ENCODE peak calls at places on chromosomes 13 and 19, in six cellular contexts. K is PC-3, C is fibroblast of lung, H is heart right ventricle, R is cardiac muscle cell, S is astrocyte. A is an unnamed sample. For H3K9me3 and H3K36me3, the result is how much of the 10 kb centered on the place peaks cover.

GRCh38 chr19:39193785-39194184 is 3.0 kb upstream of the NCCRP1 start:
- DNase-seq in K (no peak), C (no peak), H (no peak), R (peak), S (no peak), A (peak)

GRCh38 chr19:8307400-8307964 is 676 bp downstream of the CD320 start:
- DNase-seq in K (peak), C (no peak), H (no peak), R (no peak), S (no peak), A (no peak)

GRCh38 chr13:101523732-101524131 is 71.3 kb downstream of the ITGBL1 start:
- DNase-seq in K (peak), C (peak), H (peak), R (peak), S (peak), A (peak)

GRCh38 chr13:51579676-51580075 is 4.6 kb upstream of the WDFY2 start:
- DNase-seq in K (no peak), C (no peak), H (no peak), R (no peak), S (no peak), A (no peak)

GRCh38 chr13:35592457-35592856 is 116.0 kb upstream of the MAB21L1 start:
- DNase-seq in K (no peak), C (no peak), H (no peak), R (no peak), S (no peak), A (no peak)

GRCh38 chr13:33764716-33765115 is 53.2 kb upstream of the RFC3 start:
- DNase-seq in K (peak), C (no peak), H (no peak), R (no peak), S (no peak), A (no peak)

GRCh38 chr13:67075239-67075638 is 154.9 kb downstream of the PCDH9 start:
- DNase-seq in K (peak), C (peak), H (no peak), R (peak), S (no peak), A (no peak)

GRCh38 chr13:99722931-99723330 is 221.7 kb downstream of the TM9SF2 start:
- DNase-seq in K (no peak), C (no peak), H (no peak), R (no peak), S (no peak), A (no peak)

GRCh38 chr13:112713517-112714253 is 23.8 kb downstream of the ATP11A start:
- DNase-seq in K (no peak), C (no peak), H (no peak), R (peak), S (no peak), A (no peak)

GRCh38 chr19:2083174-2083854 is 12.8 kb downstream of the MOB3A start:
- DNase-seq in K (no peak), C (no peak), H (peak), R (no peak), S (no peak), A (no peak)

GRCh38 chr13:73306688-73307087 is 247.9 kb downstream of the KLF5 start:
- DNase-seq in K (no peak), C (no peak), H (no peak), R (no peak), S (no peak), A (no peak)

GRCh38 chr19:39506944-39507714 is 7.8 kb upstream of the SELENOV start:
- DNase-seq in K (peak), C (peak), H (no peak), R (peak), S (peak), A (peak)

GRCh38 chr19:19661675-19662251 is 1.7 kb downstream of the ATP13A1 start:
- DNase-seq in K (no peak), C (no peak), H (no peak), R (no peak), S (no peak), A (no peak)
- H3K4me3 ChIP-seq in K (peak), C (no peak), H (peak), R (no peak), S (peak), A (peak)

GRCh38 chr19:56383826-56384605 is 9.3 kb downstream of the ZNF582 start:
- DNase-seq in K (peak), C (no peak), H (no peak), R (no peak), S (no peak), A (no peak)
- H3K9me3 ChIP-seq in K (half or more), C (under half), H (under half), R (under half), S (under half), A (under half)

GRCh38 chr19:13764821-13765394 is 586 bp downstream of the MRI1 start:
- DNase-seq in K (peak), C (no peak), H (no peak), R (no peak), S (no peak), A (no peak)
- H3K36me3 ChIP-seq in K (under half), C (under half), H (under half), R (under half), S (under half), A (half or more)

GRCh38 chr13:110812869-110813645 is 99.6 kb downstream of the ING1 start:
- DNase-seq in K (no peak), C (no peak), H (no peak), R (no peak), S (no peak), A (no peak)
- H3K4me3 ChIP-seq in K (no peak), C (no peak), H (peak), R (no peak), S (peak), A (no peak)

DNA sequence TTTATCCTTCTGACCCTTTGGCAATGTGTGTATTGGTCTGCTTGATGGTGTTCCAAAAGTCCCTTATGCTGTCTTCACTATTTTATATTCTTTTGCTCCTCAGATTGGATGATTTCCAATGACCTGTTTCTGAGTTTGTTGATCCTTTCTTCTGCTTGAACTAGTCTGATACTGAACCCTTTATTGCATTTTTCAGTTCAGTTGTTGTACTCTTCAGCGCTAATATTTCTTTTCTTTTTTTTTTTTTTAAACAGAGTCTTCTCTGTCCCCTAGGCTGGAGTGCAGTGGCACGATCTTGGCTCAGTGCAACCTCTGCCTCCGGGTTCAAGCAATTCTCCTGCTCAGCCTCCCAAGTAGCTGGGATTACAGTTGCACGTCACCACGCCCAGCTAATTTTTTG is 12.6 kb upstream of the ZNF566 start:
- DNase-seq in K (no peak), C (no peak), H (no peak), R (no peak), S (no peak), A (no peak)
- H3K9me3 ChIP-seq in K (under half), C (under half), H (under half), R (under half), S (under half), A (under half)

DNA sequence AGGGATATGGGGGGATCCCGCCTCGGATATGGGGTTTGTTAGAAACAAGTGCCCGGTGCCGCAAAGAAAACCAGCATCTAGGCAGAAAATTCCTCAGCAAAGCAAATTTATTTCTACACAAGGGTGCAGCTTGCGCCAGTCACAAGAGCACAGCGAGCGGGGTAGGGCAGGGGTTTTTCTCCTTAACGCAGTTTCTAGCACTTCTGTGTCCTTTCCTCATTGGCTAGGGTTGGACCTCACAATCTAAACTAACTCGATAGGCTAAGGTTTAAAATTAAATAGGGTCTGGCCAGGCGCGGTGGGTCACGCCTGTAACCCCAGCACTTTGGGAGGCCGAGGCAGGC is 606 bp downstream of the ZNF440 start:
- DNase-seq in K (peak), C (peak), H (no peak), R (peak), S (peak), A (peak)
- H3K36me3 ChIP-seq in K (under half), C (under half), H (under half), R (under half), S (under half), A (under half)

DNA sequence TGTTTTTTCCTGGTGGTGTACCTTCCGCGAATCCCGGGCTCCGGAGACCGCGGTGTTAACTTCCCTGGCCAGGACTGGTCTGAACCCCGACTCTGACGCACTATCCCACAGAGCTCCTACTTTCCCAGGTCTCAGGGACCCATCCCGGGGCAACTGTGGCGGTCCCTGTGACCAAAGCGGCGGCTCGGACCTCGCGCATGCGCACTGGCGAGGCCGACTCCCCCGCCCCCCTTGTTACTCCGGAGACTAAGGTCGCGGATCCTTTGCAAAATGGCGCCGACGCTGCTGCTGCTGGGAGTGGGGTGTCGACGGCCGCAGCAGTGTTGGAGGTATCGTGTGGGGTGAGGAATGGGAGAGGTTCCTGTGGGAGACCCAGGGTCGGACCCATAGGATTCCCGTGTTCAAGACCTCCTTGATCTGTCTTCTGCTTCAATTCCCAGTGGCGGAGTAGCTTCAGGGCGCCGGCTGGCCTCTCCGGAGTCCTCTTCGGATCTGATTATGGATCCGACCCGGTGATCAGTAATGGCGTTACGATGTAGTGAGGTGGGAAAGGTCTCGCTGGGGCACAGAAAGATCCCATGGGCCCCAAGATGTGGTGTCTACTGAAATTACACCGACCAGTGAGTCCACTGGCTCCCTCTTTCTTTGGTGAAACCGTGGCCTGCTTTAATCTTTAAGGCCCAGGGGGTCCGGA is 66.6 kb upstream of the ZNF527 start:
- DNase-seq in K (no peak), C (peak), H (peak), R (no peak), S (no peak), A (no peak)
- H3K4me3 ChIP-seq in K (no peak), C (no peak), H (peak), R (peak), S (no peak), A (no peak)